ENCODE peak calls at places on chromosomes 7 and 10, in ten cellular contexts. B is fibroblast of villous mesenchyme, Y is IMR-90, K is aorta, M is sigmoid colon, D is cardiac muscle cell, I is Panc1, G is AG04450, O is H7, A is right cardiac atrium. F is an unnamed sample.

GRCh38 chr10:97763411-97763810 is 8.4 kb downstream of the SFRP5 start:
- DNase-seq in B (no peak), Y (no peak), K (no peak), M (no peak), D (no peak), I (no peak), G (no peak), O (no peak), A (no peak), F (no peak)

GRCh38 chr10:68296833-68297232 is 35.0 kb upstream of the HNRNPH3 start:
- DNase-seq in B (peak; percentile 56), Y (no peak), K (no peak), M (no peak), D (no peak), I (no peak), G (no peak), O (no peak), A (no peak), F (no peak)

GRCh38 chr10:86198271-86198670 is 168.3 kb downstream of the GRID1 start:
- DNase-seq in B (no peak), Y (no peak), K (no peak), M (peak; percentile 36), D (no peak), I (no peak), G (no peak), O (no peak), A (no peak), F (no peak)

GRCh38 chr7:5379576-5379975 is 44.1 kb downstream of the TNRC18 start:
- DNase-seq in B (no peak), Y (no peak), K (no peak), M (no peak), D (no peak), I (no peak), G (no peak), O (no peak), A (no peak), F (no peak)

GRCh38 chr7:2637505-2638223 is 5.9 kb downstream of the TTYH3 start:
- DNase-seq in B (no peak), Y (no peak), K (peak; percentile 93), M (peak; percentile 89), D (no peak), I (no peak), G (no peak), O (no peak), A (peak; percentile 86), F (no peak)

GRCh38 chr7:151745090-151745638 is 131.8 kb downstream of the PRKAG2 start:
- DNase-seq in B (peak; percentile 95), Y (peak; percentile 89), K (peak; percentile 87), M (no peak), D (peak; percentile 63), I (peak; percentile 95), G (no peak), O (peak; percentile 48), A (peak; percentile 92), F (no peak)

GRCh38 chr10:62234284-62234605 is 34.4 kb downstream of the RTKN2 start:
- DNase-seq in B (no peak), Y (no peak), K (no peak), M (no peak), D (no peak), I (no peak), G (no peak), O (no peak), A (no peak), F (no peak)

GRCh38 chr10:117757121-117757795 is 214.7 kb downstream of the EMX2 start:
- DNase-seq in B (peak; percentile 30), Y (no peak), K (no peak), M (no peak), D (no peak), I (no peak), G (no peak), O (no peak), A (no peak), F (no peak)

GRCh38 chr10:132292972-132293415 is 14.8 kb downstream of the STK32C start:
- DNase-seq in B (no peak), Y (no peak), K (peak; percentile 32), M (peak; percentile 72), D (no peak), I (no peak), G (no peak), O (no peak), A (peak; percentile 55), F (no peak)

GRCh38 chr7:41972270-41972669 is 264.7 kb downstream of the GLI3 start:
- DNase-seq in B (no peak), Y (no peak), K (no peak), M (no peak), D (no peak), I (no peak), G (no peak), O (no peak), A (no peak), F (no peak)

GRCh38 chr10:49587981-49588380 is 22.1 kb upstream of the SLC18A3 start:
- DNase-seq in B (no peak), Y (no peak), K (no peak), M (no peak), D (no peak), I (no peak), G (no peak), O (no peak), A (no peak), F (no peak)

DNA sequence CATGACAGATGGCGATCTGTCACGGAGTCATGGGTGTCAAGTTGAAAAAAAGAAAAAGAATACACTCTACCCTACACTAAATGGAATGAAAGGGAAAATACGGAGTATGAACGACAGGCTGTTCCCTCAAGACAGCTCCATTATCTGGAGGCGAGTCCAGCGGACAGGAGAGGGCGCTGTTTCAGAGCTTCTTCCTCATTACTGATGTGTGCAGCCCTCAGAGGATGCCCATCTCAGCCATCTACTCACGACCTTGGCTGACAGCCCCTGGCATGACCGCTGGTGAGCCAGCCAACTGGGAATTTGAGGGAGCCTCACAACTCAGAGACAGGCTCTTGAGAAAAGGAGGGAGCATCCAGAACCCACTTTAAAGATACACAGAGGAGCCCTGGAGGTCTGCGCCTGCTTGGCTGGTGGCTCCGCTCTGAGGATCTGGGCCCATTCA is 49.6 kb upstream of the SMNDC1 start:
- DNase-seq in B (peak; percentile 84), Y (peak; percentile 90), K (peak; percentile 88), M (peak; percentile 81), D (peak; percentile 87), I (peak; percentile 82), G (peak; percentile 59), O (peak; percentile 84), A (peak; percentile 88), F (peak; percentile 27)
- H3K4me3 ChIP-seq in B (no peak overlapping the region), Y (no peak overlapping the region), K (no peak overlapping the region), M (no peak overlapping the region), D (no peak overlapping the region), I (no peak overlapping the region), G (no peak overlapping the region), O (no peak overlapping the region), A (no peak overlapping the region), F (no peak overlapping the region)

GRCh38 chr10:3875842-3876235 is 90.8 kb upstream of the KLF6 start:
- DNase-seq in B (no peak), Y (no peak), K (no peak), M (no peak), D (no peak), I (no peak), G (no peak), O (no peak), A (no peak), F (no peak)
- H3K4me3 ChIP-seq in B (no peak overlapping the region), Y (no peak overlapping the region), K (no peak overlapping the region), M (no peak overlapping the region), D (no peak overlapping the region), I (no peak overlapping the region), G (no peak overlapping the region), O (no peak overlapping the region), A (no peak overlapping the region), F (no peak overlapping the region)

GRCh38 chr7:156768698-156769472 is 124.1 kb downstream of the LMBR1 start:
- DNase-seq in B (no peak), Y (no peak), K (no peak), M (no peak), D (peak; percentile 42), I (no peak), G (no peak), O (no peak), A (no peak), F (no peak)

GRCh38 chr7:156765901-156766656 is 125.5 kb downstream of the RNF32 start:
- DNase-seq in B (no peak), Y (no peak), K (no peak), M (no peak), D (no peak), I (no peak), G (no peak), O (no peak), A (no peak), F (no peak)

GRCh38 chr7:156764016-156764669 is 123.6 kb downstream of the RNF32 start:
- DNase-seq in B (peak; percentile 77), Y (peak; percentile 78), K (peak; percentile 59), M (peak; percentile 73), D (peak; percentile 63), I (no peak), G (peak; percentile 51), O (peak; percentile 59), A (peak; percentile 84), F (peak; percentile 66)

GRCh38 chr7:156764766-156765165 is 124.2 kb downstream of the RNF32 start:
- DNase-seq in B (no peak), Y (no peak), K (no peak), M (no peak), D (no peak), I (no peak), G (no peak), O (no peak), A (no peak), F (no peak)

GRCh38 chr7:156766666-156767065 is 126.1 kb downstream of the RNF32 start:
- DNase-seq in B (no peak), Y (no peak), K (no peak), M (no peak), D (peak; percentile 21), I (no peak), G (no peak), O (no peak), A (no peak), F (no peak)
- H3K4me3 ChIP-seq in B (no peak overlapping the region), Y (no peak overlapping the region), K (no peak overlapping the region), M (no peak overlapping the region), D (no peak overlapping the region), I (no peak overlapping the region), G (no peak overlapping the region), O (no peak overlapping the region), A (no peak overlapping the region), F (no peak overlapping the region)

GRCh38 chr7:77352688-77353406 is 63.3 kb downstream of the GSAP start:
- DNase-seq in B (no peak), Y (peak; percentile 26), K (no peak), M (no peak), D (no peak), I (no peak), G (no peak), O (no peak), A (no peak), F (no peak)

GRCh38 chr7:77349141-77349540 is 67.0 kb downstream of the GSAP start:
- DNase-seq in B (no peak), Y (peak; percentile 46), K (no peak), M (no peak), D (peak; percentile 27), I (no peak), G (no peak), O (no peak), A (no peak), F (no peak)

GRCh38 chr7:77353911-77354310 is 62.2 kb downstream of the GSAP start:
- DNase-seq in B (no peak), Y (no peak), K (no peak), M (no peak), D (no peak), I (no peak), G (no peak), O (no peak), A (no peak), F (no peak)

GRCh38 chr7:77353407-77353721 is 62.8 kb downstream of the GSAP start:
- DNase-seq in B (no peak), Y (no peak), K (no peak), M (no peak), D (no peak), I (no peak), G (no peak), O (no peak), A (no peak), F (no peak)

GRCh38 chr7:77351539-77352004 is 64.6 kb downstream of the GSAP start:
- DNase-seq in B (no peak), Y (no peak), K (no peak), M (no peak), D (no peak), I (no peak), G (no peak), O (no peak), A (no peak), F (no peak)
- H3K4me3 ChIP-seq in B (no peak overlapping the region), Y (no peak overlapping the region), K (no peak overlapping the region), M (no peak overlapping the region), D (no peak overlapping the region), I (no peak overlapping the region), G (no peak overlapping the region), O (no peak overlapping the region), A (no peak overlapping the region), F (no peak overlapping the region)